ENCODE peak calls at places on chromosomes 7 and 10, in five cellular contexts. W, J, F, X and A are unnamed samples.
A peak's percentile ranks its signal among the peaks of the same experiment; 100 is the strongest.

GRCh38 chr10:48462482-48463020 is 142.3 kb downstream of the ARHGAP22 start:
- DNase-seq in W (no peak), J (no peak), F (no peak), X (no peak), A (no peak)

GRCh38 chr7:44633254-44634186 is 27.1 kb downstream of the OGDH start:
- DNase-seq in W (peak; percentile 97), J (peak; percentile 60), F (peak; percentile 57), X (peak; percentile 97), A (no peak)

GRCh38 chr10:248307-248706 is 113.1 kb downstream of the ZMYND11 start:
- DNase-seq in W (no peak), J (no peak), F (no peak), X (peak; percentile 64), A (no peak)

GRCh38 chr7:114988755-114989154 is 66.9 kb downstream of the MDFIC start:
- DNase-seq in W (peak; percentile 79), J (no peak), F (peak; percentile 61), X (peak; percentile 80), A (no peak)

GRCh38 chr7:120233338-120233737 is 39.6 kb upstream of the KCND2 start:
- DNase-seq in W (no peak), J (no peak), F (no peak), X (no peak), A (no peak)

GRCh38 chr10:3778708-3779108 is 6.3 kb downstream of the KLF6 start:
- DNase-seq in W (peak; percentile 35), J (no peak), F (no peak), X (peak; percentile 12), A (no peak)

GRCh38 chr7:22969010-22969431 is 44.9 kb downstream of the HYCC1 start:
- DNase-seq in W (no peak), J (no peak), F (no peak), X (no peak), A (no peak)

GRCh38 chr7:37052673-37053072 is 328.4 kb upstream of the AOAH start:
- DNase-seq in W (peak; percentile 65), J (peak; percentile 74), F (peak; percentile 22), X (peak; percentile 5), A (peak; percentile 67)

GRCh38 chr7:29511851-29512250 is 51.8 kb upstream of the PRR15 start:
- DNase-seq in W (no peak), J (no peak), F (no peak), X (no peak), A (no peak)

GRCh38 chr10:57815926-57816325 is 451.8 kb downstream of the IPMK start:
- DNase-seq in W (no peak), J (no peak), F (no peak), X (no peak), A (no peak)

GRCh38 chr7:130154501-130155317 is 50.5 kb downstream of the TMEM209 start:
- DNase-seq in W (no peak), J (no peak), F (no peak), X (no peak), A (no peak)

GRCh38 chr10:91759581-91759986 is 38.6 kb upstream of the TNKS2 start:
- DNase-seq in W (peak; percentile 31), J (no peak), F (no peak), X (peak; percentile 42), A (no peak)

GRCh38 chr7:16084875-16085274 is 336.5 kb downstream of the CRPPA start:
- DNase-seq in W (no peak), J (no peak), F (no peak), X (no peak), A (no peak)

GRCh38 chr10:14087585-14087984 is 243.1 kb downstream of the FRMD4A start:
- DNase-seq in W (no peak), J (no peak), F (no peak), X (peak; percentile 16), A (no peak)

GRCh38 chr10:125017547-125018298 is 75.8 kb downstream of the ZRANB1 start:
- DNase-seq in W (no peak), J (no peak), F (no peak), X (no peak), A (no peak)

GRCh38 chr7:131015131-131015954 is 281.3 kb upstream of the KLF14 start:
- DNase-seq in W (peak; percentile 63), J (no peak), F (peak; percentile 27), X (peak; percentile 55), A (no peak)

GRCh38 chr7:8176370-8177081 is 85.4 kb downstream of the ICA1 start:
- DNase-seq in W (no peak), J (no peak), F (no peak), X (no peak), A (no peak)

GRCh38 chr10:9097991-9098306 is 1043.5 kb downstream of the GATA3 start:
- DNase-seq in W (no peak), J (no peak), F (no peak), X (no peak), A (no peak)

GRCh38 chr10:74923556-74923955 is 97.2 kb downstream of the KAT6B start:
- DNase-seq in W (peak; percentile 30), J (no peak), F (no peak), X (no peak), A (no peak)

GRCh38 chr10:110495731-110496552 is 1.8 kb upstream of the DUSP5 start:
- DNase-seq in W (peak; percentile 82), J (peak; percentile 62), F (peak; percentile 41), X (peak; percentile 87), A (no peak)

GRCh38 chr10:13803566-13804554 is 217.1 kb downstream of the PRPF18 start:
- DNase-seq in W (peak; percentile 52), J (no peak), F (no peak), X (peak; percentile 54), A (no peak)

GRCh38 chr10:72709041-72709440 is 17.1 kb downstream of the MCU start:
- DNase-seq in W (peak; percentile 48), J (no peak), F (no peak), X (peak; percentile 61), A (no peak)

GRCh38 chr7:159237022-159237421 is 92.4 kb upstream of the VIPR2 start:
- DNase-seq in W (no peak), J (no peak), F (no peak), X (no peak), A (no peak)

GRCh38 chr7:6496842-6497636 is 49.3 kb upstream of the DAGLB start:
- DNase-seq in W (no peak), J (no peak), F (no peak), X (no peak), A (no peak)

GRCh38 chr7:6494365-6494764 is 46.6 kb upstream of the DAGLB start:
- DNase-seq in W (no peak), J (no peak), F (no peak), X (no peak), A (no peak)

GRCh38 chr7:6497994-6498393 is 50.2 kb upstream of the DAGLB start:
- DNase-seq in W (no peak), J (no peak), F (no peak), X (no peak), A (no peak)

GRCh38 chr7:6497637-6497905 is 49.8 kb upstream of the DAGLB start:
- DNase-seq in W (no peak), J (no peak), F (no peak), X (no peak), A (no peak)

DNA sequence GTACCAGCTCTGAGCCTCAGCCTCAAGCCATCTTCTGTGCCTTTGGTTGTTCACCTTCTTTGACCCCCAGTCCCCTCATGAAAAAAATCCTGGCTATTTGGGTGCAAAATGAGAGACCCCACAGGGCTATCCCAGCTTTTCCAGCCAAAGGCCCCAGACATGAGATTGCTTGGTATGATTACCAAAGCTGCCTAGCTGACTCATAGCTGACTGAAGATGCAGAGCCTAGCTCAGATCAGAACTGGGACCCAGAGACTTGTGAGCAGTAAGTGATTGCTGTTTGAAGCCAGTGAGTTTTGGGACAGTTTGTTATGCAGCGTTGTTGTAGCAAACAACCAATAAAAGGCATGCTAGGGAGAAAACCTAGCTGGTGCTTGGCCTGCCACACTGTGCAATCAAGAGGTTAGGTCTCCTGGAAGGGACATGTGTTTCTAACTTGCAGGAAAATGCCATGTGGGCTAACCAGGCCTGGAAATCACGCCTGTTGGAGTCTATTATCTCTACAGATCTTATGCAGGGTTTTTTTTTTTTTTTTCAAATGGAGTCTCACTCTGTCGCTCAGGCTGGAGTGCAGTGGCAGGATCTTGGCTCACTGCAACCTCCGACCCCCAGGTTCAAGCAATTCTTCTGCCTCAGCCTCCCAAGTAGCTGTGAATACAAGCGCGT is 48.0 kb upstream of the DAGLB start:
- DNase-seq in W (no peak), J (no peak), F (no peak), X (no peak), A (no peak)
- H2AFZ ChIP-seq in W (no peak overlapping the region), J (no peak overlapping the region), F (no peak overlapping the region), X (no peak overlapping the region), A (no peak overlapping the region)

GRCh38 chr7:117972606-117973005 is 99.4 kb upstream of the CTTNBP2 start:
- DNase-seq in W (no peak), J (no peak), F (no peak), X (no peak), A (no peak)
- H2AFZ ChIP-seq in W (no peak overlapping the region), J (no peak overlapping the region), F (no peak overlapping the region), X (no peak overlapping the region), A (no peak overlapping the region)

GRCh38 chr10:15131330-15131729 is 34.2 kb downstream of the RPP38 start:
- DNase-seq in W (no peak), J (no peak), F (no peak), X (no peak), A (no peak)
- H2AFZ ChIP-seq in W (no peak overlapping the region), J (no peak overlapping the region), F (no peak overlapping the region), X (no peak overlapping the region), A (no peak overlapping the region)

GRCh38 chr10:98446121-98446655 is 547 bp downstream of the HPS1 start:
- DNase-seq in W (peak; percentile 19), J (peak; percentile 53), F (peak; percentile 3), X (peak; percentile 20), A (peak; percentile 30)
- H2AFZ ChIP-seq in W (no peak overlapping the region), J (peak overlapping the region; percentile 99), F (peak overlapping the region; percentile 98), X (peak overlapping the region; percentile 97), A (peak overlapping the region; percentile 100)

GRCh38 chr7:26857170-26857533 is 7.2 kb downstream of the SKAP2 start:
- DNase-seq in W (no peak), J (no peak), F (no peak), X (no peak), A (no peak)
- H2AFZ ChIP-seq in W (no peak overlapping the region), J (peak overlapping the region; percentile 26), F (no peak overlapping the region), X (no peak overlapping the region), A (peak overlapping the region; percentile 86)

DNA sequence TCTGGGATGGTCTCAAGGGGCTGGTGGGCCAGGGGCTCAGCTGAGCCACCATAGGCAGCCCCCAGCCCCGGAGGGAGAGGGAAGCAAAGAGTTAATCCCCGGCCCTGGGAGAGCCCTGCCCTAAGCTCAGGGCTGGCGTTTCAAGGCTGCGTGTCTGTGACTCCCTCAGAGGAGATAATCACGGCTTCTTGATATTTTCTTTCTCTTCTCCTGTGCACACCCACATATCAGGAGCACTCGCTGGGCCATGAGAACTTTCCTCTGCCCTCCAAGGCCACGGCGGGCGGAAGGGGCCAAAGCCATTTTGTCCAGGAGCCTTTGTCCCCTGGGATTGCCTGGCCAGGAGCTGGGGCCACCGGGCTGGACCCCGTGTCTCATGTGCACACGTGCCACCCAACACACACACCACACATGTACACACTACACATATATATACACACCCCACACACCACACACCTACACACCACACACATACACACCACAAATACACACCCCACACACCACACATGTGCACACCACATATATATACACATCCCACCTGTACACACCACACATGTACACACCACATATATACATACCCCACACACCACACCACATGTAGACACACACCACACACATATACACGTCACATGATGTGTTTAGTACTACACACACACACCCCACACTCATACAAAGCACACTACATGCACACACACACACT is 16.9 kb downstream of the VENTX start:
- DNase-seq in W (no peak), J (no peak), F (no peak), X (no peak), A (no peak)
- H2AFZ ChIP-seq in W (no peak overlapping the region), J (no peak overlapping the region), F (no peak overlapping the region), X (no peak overlapping the region), A (peak overlapping the region; percentile 24)